ENCODE peak calls at places on chromosomes 1 and 21, in ten cellular contexts. One of them, this sample, is unnamed.

GRCh38 chr21:28336299-28336698 is 656.4 kb downstream of the LTN1 start:
- DNase-seq in RWPE2: no peak
- DNase-seq in RWPE1: peak
- DNase-seq in A549: no peak
- DNase-seq in cardiac fibroblast: peak
- DNase-seq in lower leg skin: peak
- DNase-seq in HFF-Myc: peak
- DNase-seq in endothelial cell: no peak
- DNase-seq in AG09319: peak
- DNase-seq in brain microvascular endothelial cell: peak
- DNase-seq in this sample: no peak

GRCh38 chr21:35488941-35489340 is 439.8 kb upstream of the RUNX1 start:
- DNase-seq in RWPE2: no peak
- DNase-seq in RWPE1: peak
- DNase-seq in A549: no peak
- DNase-seq in cardiac fibroblast: peak
- DNase-seq in lower leg skin: no peak
- DNase-seq in HFF-Myc: no peak
- DNase-seq in endothelial cell: no peak
- DNase-seq in AG09319: no peak
- DNase-seq in brain microvascular endothelial cell: no peak
- DNase-seq in this sample: no peak

GRCh38 chr1:15916417-15916816 is 59.5 kb downstream of the ZBTB17 start:
- DNase-seq in RWPE2: no peak
- DNase-seq in RWPE1: no peak
- DNase-seq in A549: no peak
- DNase-seq in cardiac fibroblast: peak
- DNase-seq in lower leg skin: no peak
- DNase-seq in HFF-Myc: no peak
- DNase-seq in endothelial cell: no peak
- DNase-seq in AG09319: no peak
- DNase-seq in brain microvascular endothelial cell: peak
- DNase-seq in this sample: no peak

GRCh38 chr1:101314244-101314643 is 77.4 kb downstream of the S1PR1 start:
- DNase-seq in RWPE2: no peak
- DNase-seq in RWPE1: peak
- DNase-seq in A549: no peak
- DNase-seq in cardiac fibroblast: peak
- DNase-seq in lower leg skin: no peak
- DNase-seq in HFF-Myc: no peak
- DNase-seq in endothelial cell: no peak
- DNase-seq in AG09319: no peak
- DNase-seq in brain microvascular endothelial cell: peak
- DNase-seq in this sample: no peak

GRCh38 chr1:63731117-63732043 is 42.4 kb upstream of the ROR1 start:
- DNase-seq in RWPE2: peak
- DNase-seq in RWPE1: peak
- DNase-seq in A549: peak
- DNase-seq in cardiac fibroblast: peak
- DNase-seq in lower leg skin: peak
- DNase-seq in HFF-Myc: peak
- DNase-seq in endothelial cell: no peak
- DNase-seq in AG09319: peak
- DNase-seq in brain microvascular endothelial cell: peak
- DNase-seq in this sample: no peak

GRCh38 chr1:157968503-157968902 is 24.9 kb upstream of the KIRREL1 start:
- DNase-seq in RWPE2: peak
- DNase-seq in RWPE1: peak
- DNase-seq in A549: peak
- DNase-seq in cardiac fibroblast: peak
- DNase-seq in lower leg skin: peak
- DNase-seq in HFF-Myc: peak
- DNase-seq in endothelial cell: no peak
- DNase-seq in AG09319: peak
- DNase-seq in brain microvascular endothelial cell: peak
- DNase-seq in this sample: no peak

GRCh38 chr1:87961992-87962391 is 633.3 kb downstream of the LMO4 start:
- DNase-seq in RWPE2: no peak
- DNase-seq in RWPE1: no peak
- DNase-seq in A549: no peak
- DNase-seq in cardiac fibroblast: peak
- DNase-seq in lower leg skin: no peak
- DNase-seq in HFF-Myc: no peak
- DNase-seq in endothelial cell: no peak
- DNase-seq in AG09319: no peak
- DNase-seq in brain microvascular endothelial cell: no peak
- DNase-seq in this sample: no peak

GRCh38 chr1:117605164-117605810 is 561 bp upstream of the TENT5C start:
- DNase-seq in RWPE2: no peak
- DNase-seq in RWPE1: peak
- DNase-seq in A549: no peak
- DNase-seq in cardiac fibroblast: peak
- DNase-seq in lower leg skin: peak
- DNase-seq in HFF-Myc: no peak
- DNase-seq in endothelial cell: no peak
- DNase-seq in AG09319: no peak
- DNase-seq in brain microvascular endothelial cell: peak
- DNase-seq in this sample: no peak

GRCh38 chr1:215891673-215892072 is 324.6 kb downstream of the KCTD3 start:
- DNase-seq in RWPE2: no peak
- DNase-seq in RWPE1: no peak
- DNase-seq in A549: no peak
- DNase-seq in cardiac fibroblast: no peak
- DNase-seq in lower leg skin: no peak
- DNase-seq in HFF-Myc: no peak
- DNase-seq in endothelial cell: no peak
- DNase-seq in AG09319: no peak
- DNase-seq in brain microvascular endothelial cell: no peak
- DNase-seq in this sample: no peak

GRCh38 chr1:103960045-103960444 is 210.3 kb downstream of the AMY1C start:
- DNase-seq in RWPE2: no peak
- DNase-seq in RWPE1: no peak
- DNase-seq in A549: no peak
- DNase-seq in cardiac fibroblast: no peak
- DNase-seq in lower leg skin: no peak
- DNase-seq in HFF-Myc: no peak
- DNase-seq in endothelial cell: no peak
- DNase-seq in AG09319: no peak
- DNase-seq in brain microvascular endothelial cell: no peak
- DNase-seq in this sample: no peak

GRCh38 chr21:16264314-16264713 is 534.5 kb downstream of the USP25 start:
- DNase-seq in RWPE2: no peak
- DNase-seq in RWPE1: no peak
- DNase-seq in A549: no peak
- DNase-seq in cardiac fibroblast: peak
- DNase-seq in lower leg skin: no peak
- DNase-seq in HFF-Myc: no peak
- DNase-seq in endothelial cell: no peak
- DNase-seq in AG09319: no peak
- DNase-seq in brain microvascular endothelial cell: no peak
- DNase-seq in this sample: no peak

GRCh38 chr1:169031566-169032224 is 74.8 kb upstream of the ATP1B1 start:
- DNase-seq in RWPE2: no peak
- DNase-seq in RWPE1: no peak
- DNase-seq in A549: no peak
- DNase-seq in cardiac fibroblast: no peak
- DNase-seq in lower leg skin: no peak
- DNase-seq in HFF-Myc: no peak
- DNase-seq in endothelial cell: no peak
- DNase-seq in AG09319: no peak
- DNase-seq in brain microvascular endothelial cell: no peak
- DNase-seq in this sample: no peak

DNA sequence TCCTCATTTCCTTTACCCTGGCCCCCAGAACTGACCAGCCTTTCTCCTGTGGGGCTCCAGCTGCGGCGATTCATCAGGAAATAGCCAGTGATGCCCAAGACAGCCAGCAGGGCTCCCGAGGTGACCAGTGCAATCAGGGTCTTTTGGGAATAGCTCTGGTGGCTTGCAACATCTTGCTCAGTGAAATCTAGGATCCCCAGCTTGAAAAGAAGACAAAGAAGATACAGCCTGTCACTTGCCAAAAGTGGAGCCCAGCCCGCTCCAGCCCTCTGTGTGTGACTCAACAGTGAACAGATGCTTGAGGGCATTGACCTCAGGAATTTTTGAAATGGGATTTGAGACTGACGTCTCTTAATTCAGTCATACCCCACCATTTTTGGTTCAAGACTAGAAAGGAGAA is 22.3 kb downstream of the CD34 start:
- DNase-seq in RWPE2: no peak
- DNase-seq in RWPE1: no peak
- DNase-seq in A549: no peak
- DNase-seq in cardiac fibroblast: peak
- DNase-seq in lower leg skin: peak
- DNase-seq in HFF-Myc: no peak
- DNase-seq in endothelial cell: no peak
- DNase-seq in AG09319: no peak
- DNase-seq in brain microvascular endothelial cell: peak
- DNase-seq in this sample: no peak
- TF ChIP-seq CTCF in RWPE2: no peak
- TF ChIP-seq CTCF in RWPE1: no peak
- TF ChIP-seq CTCF in A549: no peak
- TF ChIP-seq CTCF in cardiac fibroblast: peak
- TF ChIP-seq CTCF in lower leg skin: no peak
- TF ChIP-seq CTCF in HFF-Myc: no peak
- TF ChIP-seq CTCF in endothelial cell: peak
- TF ChIP-seq CTCF in AG09319: no peak
- TF ChIP-seq CTCF in brain microvascular endothelial cell: peak
- TF ChIP-seq CTCF in this sample: peak

GRCh38 chr1:19648689-19649088 is 4.6 kb downstream of the NBL1 start:
- DNase-seq in RWPE2: no peak
- DNase-seq in RWPE1: no peak
- DNase-seq in A549: no peak
- DNase-seq in cardiac fibroblast: peak
- DNase-seq in lower leg skin: no peak
- DNase-seq in HFF-Myc: no peak
- DNase-seq in endothelial cell: no peak
- DNase-seq in AG09319: no peak
- DNase-seq in brain microvascular endothelial cell: no peak
- DNase-seq in this sample: no peak
- TF ChIP-seq CTCF in RWPE2: peak
- TF ChIP-seq CTCF in RWPE1: peak
- TF ChIP-seq CTCF in A549: peak
- TF ChIP-seq CTCF in cardiac fibroblast: peak
- TF ChIP-seq CTCF in lower leg skin: no peak
- TF ChIP-seq CTCF in HFF-Myc: peak
- TF ChIP-seq CTCF in endothelial cell: no peak
- TF ChIP-seq CTCF in AG09319: peak
- TF ChIP-seq CTCF in brain microvascular endothelial cell: peak
- TF ChIP-seq CTCF in this sample: no peak

DNA sequence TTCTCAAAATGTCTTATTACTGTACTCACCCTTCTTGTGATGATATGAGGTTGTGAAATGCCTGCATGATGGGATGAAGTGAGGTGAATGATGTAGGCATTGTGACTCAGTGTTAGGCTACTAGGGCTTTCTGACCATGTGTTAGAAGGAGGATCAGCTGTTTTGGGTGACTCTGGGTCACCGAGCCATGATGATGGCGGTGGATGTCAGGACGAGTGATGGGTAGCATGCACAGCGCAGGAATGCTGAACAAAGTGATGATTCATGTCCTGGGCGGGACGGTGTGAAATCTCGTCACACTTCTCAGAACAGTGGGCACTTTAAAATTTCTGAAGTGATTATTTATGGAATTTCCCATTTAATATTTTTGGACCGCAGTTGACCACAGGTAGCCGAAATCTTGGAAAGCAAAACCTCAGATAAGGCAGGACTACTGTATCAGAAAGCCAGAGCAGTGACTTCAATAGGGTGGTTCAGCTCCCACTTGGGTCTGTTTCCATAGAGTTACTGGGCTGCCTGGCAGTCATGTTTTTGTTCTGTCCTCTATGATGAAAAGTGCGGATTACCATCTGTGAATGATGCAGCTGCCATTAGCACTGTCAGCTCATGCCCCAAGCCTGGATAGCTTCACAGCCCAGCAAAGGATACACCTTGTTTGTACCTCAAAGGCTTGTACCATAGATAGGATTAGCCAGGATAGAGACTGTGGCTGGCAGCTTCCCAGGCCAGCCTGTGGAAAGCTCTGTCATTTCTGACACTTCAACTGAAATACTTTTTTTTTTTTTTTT is 26.6 kb downstream of the IL6R start:
- DNase-seq in RWPE2: peak
- DNase-seq in RWPE1: peak
- DNase-seq in A549: no peak
- DNase-seq in cardiac fibroblast: peak
- DNase-seq in lower leg skin: peak
- DNase-seq in HFF-Myc: peak
- DNase-seq in endothelial cell: no peak
- DNase-seq in AG09319: peak
- DNase-seq in brain microvascular endothelial cell: peak
- DNase-seq in this sample: no peak
- TF ChIP-seq CTCF in RWPE2: no peak
- TF ChIP-seq CTCF in RWPE1: no peak
- TF ChIP-seq CTCF in A549: no peak
- TF ChIP-seq CTCF in cardiac fibroblast: no peak
- TF ChIP-seq CTCF in lower leg skin: no peak
- TF ChIP-seq CTCF in HFF-Myc: no peak
- TF ChIP-seq CTCF in endothelial cell: no peak
- TF ChIP-seq CTCF in AG09319: no peak
- TF ChIP-seq CTCF in brain microvascular endothelial cell: no peak
- TF ChIP-seq CTCF in this sample: no peak

DNA sequence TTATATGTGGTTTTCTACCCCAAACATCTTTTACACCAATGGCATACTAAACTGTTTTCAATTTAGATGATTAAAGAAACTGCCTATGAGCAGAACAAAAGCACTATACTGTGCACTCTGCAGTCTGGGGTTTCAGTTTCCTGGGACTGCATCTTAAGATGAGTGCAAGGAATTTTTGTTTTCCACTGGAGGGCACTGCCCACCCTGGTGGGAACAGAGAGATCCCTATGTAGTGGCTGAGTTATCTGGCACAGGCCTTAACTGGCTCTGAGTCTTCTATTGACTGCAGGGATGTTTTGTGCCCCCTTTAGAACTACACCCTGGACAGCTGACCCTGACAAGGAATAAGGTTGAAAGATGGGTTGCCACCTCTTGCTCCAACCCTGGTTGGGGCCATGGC is 12.0 kb downstream of the PROK1 start:
- DNase-seq in RWPE2: no peak
- DNase-seq in RWPE1: no peak
- DNase-seq in A549: no peak
- DNase-seq in cardiac fibroblast: no peak
- DNase-seq in lower leg skin: no peak
- DNase-seq in HFF-Myc: no peak
- DNase-seq in endothelial cell: no peak
- DNase-seq in AG09319: no peak
- DNase-seq in brain microvascular endothelial cell: no peak
- DNase-seq in this sample: no peak
- TF ChIP-seq CTCF in RWPE2: peak
- TF ChIP-seq CTCF in RWPE1: no peak
- TF ChIP-seq CTCF in A549: peak
- TF ChIP-seq CTCF in cardiac fibroblast: peak
- TF ChIP-seq CTCF in lower leg skin: no peak
- TF ChIP-seq CTCF in HFF-Myc: no peak
- TF ChIP-seq CTCF in endothelial cell: no peak
- TF ChIP-seq CTCF in AG09319: peak
- TF ChIP-seq CTCF in brain microvascular endothelial cell: peak
- TF ChIP-seq CTCF in this sample: no peak

DNA sequence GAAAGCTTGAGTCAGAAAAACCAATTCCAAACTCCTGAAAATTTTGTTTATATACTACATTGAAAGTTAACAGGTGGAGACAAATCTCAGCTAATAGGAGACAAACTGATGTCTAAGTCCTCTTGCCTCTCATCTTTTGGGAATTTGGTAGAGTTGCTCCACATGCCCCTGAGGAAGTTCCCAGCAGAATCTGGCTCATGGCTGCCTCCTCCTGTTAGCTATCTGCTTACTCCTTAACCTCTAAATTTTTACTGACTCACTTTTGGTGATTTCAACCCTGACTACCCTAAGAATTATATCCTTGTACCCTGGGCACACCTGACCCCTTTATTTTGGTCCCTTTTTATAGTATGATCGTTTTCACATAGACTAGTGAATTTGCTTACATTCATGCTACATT is 633.7 kb upstream of the USP24 start:
- DNase-seq in RWPE2: no peak
- DNase-seq in RWPE1: no peak
- DNase-seq in A549: no peak
- DNase-seq in cardiac fibroblast: peak
- DNase-seq in lower leg skin: no peak
- DNase-seq in HFF-Myc: no peak
- DNase-seq in endothelial cell: peak
- DNase-seq in AG09319: no peak
- DNase-seq in brain microvascular endothelial cell: peak
- DNase-seq in this sample: no peak
- TF ChIP-seq CTCF in RWPE2: peak
- TF ChIP-seq CTCF in RWPE1: no peak
- TF ChIP-seq CTCF in A549: no peak
- TF ChIP-seq CTCF in cardiac fibroblast: peak
- TF ChIP-seq CTCF in lower leg skin: no peak
- TF ChIP-seq CTCF in HFF-Myc: peak
- TF ChIP-seq CTCF in endothelial cell: peak
- TF ChIP-seq CTCF in AG09319: peak
- TF ChIP-seq CTCF in brain microvascular endothelial cell: peak
- TF ChIP-seq CTCF in this sample: no peak

This sample was measured in progenitor cell of endocrine pancreas.